ENCODE peak calls at places on chromosomes 13 and 19, in five cellular contexts. One of them, this sample, is unnamed. For H3K9me3, the result is how much of the 10 kb centered on the place peaks cover.

GRCh38 chr13:50130686-50131051 is 115.4 kb downstream of the KCNRG start:
- DNase-seq in transverse colon: peak
- DNase-seq in sigmoid colon: no peak
- DNase-seq in gastrocnemius medialis: no peak
- DNase-seq in IMR-90: peak
- DNase-seq in this sample: no peak

GRCh38 chr19:2503521-2504109 is 27.7 kb downstream of the GADD45B start:
- DNase-seq in transverse colon: no peak
- DNase-seq in sigmoid colon: no peak
- DNase-seq in gastrocnemius medialis: no peak
- DNase-seq in IMR-90: peak
- DNase-seq in this sample: no peak

GRCh38 chr13:44273991-44274810 is 99.4 kb upstream of the SERP2 start:
- DNase-seq in transverse colon: no peak
- DNase-seq in sigmoid colon: no peak
- DNase-seq in gastrocnemius medialis: no peak
- DNase-seq in IMR-90: peak
- DNase-seq in this sample: no peak

GRCh38 chr13:44664308-44664707 is 88.2 kb upstream of the TSC22D1 start:
- DNase-seq in transverse colon: no peak
- DNase-seq in sigmoid colon: no peak
- DNase-seq in gastrocnemius medialis: no peak
- DNase-seq in IMR-90: no peak
- DNase-seq in this sample: no peak

GRCh38 chr19:294341-294818 is 3.2 kb upstream of the PLPP2 start:
- DNase-seq in transverse colon: no peak
- DNase-seq in sigmoid colon: no peak
- DNase-seq in gastrocnemius medialis: no peak
- DNase-seq in IMR-90: peak
- DNase-seq in this sample: no peak

GRCh38 chr19:32869369-32870153 is at the start of gene SLC7A9:
- DNase-seq in transverse colon: no peak
- DNase-seq in sigmoid colon: peak
- DNase-seq in gastrocnemius medialis: no peak
- DNase-seq in IMR-90: no peak
- DNase-seq in this sample: no peak

GRCh38 chr19:46355234-46355990 is 8.5 kb downstream of the PPP5C start:
- DNase-seq in transverse colon: no peak
- DNase-seq in sigmoid colon: peak
- DNase-seq in gastrocnemius medialis: no peak
- DNase-seq in IMR-90: no peak
- DNase-seq in this sample: no peak

GRCh38 chr19:56577719-56578602 is 10.7 kb downstream of the ZNF470 start:
- DNase-seq in transverse colon: no peak
- DNase-seq in sigmoid colon: no peak
- DNase-seq in gastrocnemius medialis: no peak
- DNase-seq in IMR-90: no peak
- DNase-seq in this sample: no peak

GRCh38 chr13:68234278-68234677 is 1004.1 kb upstream of the PCDH9 start:
- DNase-seq in transverse colon: no peak
- DNase-seq in sigmoid colon: no peak
- DNase-seq in gastrocnemius medialis: no peak
- DNase-seq in IMR-90: no peak
- DNase-seq in this sample: no peak

GRCh38 chr19:5949792-5950305 is 28.1 kb downstream of the RANBP3 start:
- DNase-seq in transverse colon: no peak
- DNase-seq in sigmoid colon: no peak
- DNase-seq in gastrocnemius medialis: no peak
- DNase-seq in IMR-90: no peak
- DNase-seq in this sample: no peak

GRCh38 chr19:2270157-2270571 is 11.8 kb downstream of the PEAK3 start:
- DNase-seq in transverse colon: peak
- DNase-seq in sigmoid colon: peak
- DNase-seq in gastrocnemius medialis: no peak
- DNase-seq in IMR-90: no peak
- DNase-seq in this sample: no peak

GRCh38 chr19:275000-275399 is 16.2 kb downstream of the PLPP2 start:
- DNase-seq in transverse colon: no peak
- DNase-seq in sigmoid colon: no peak
- DNase-seq in gastrocnemius medialis: no peak
- DNase-seq in IMR-90: no peak
- DNase-seq in this sample: no peak

GRCh38 chr19:19782783-19783182 is 38.8 kb downstream of the ZNF506 start:
- DNase-seq in transverse colon: no peak
- DNase-seq in sigmoid colon: no peak
- DNase-seq in gastrocnemius medialis: no peak
- DNase-seq in IMR-90: no peak
- DNase-seq in this sample: no peak

GRCh38 chr19:6866646-6867255 is 20.6 kb upstream of the ADGRE1 start:
- DNase-seq in transverse colon: peak
- DNase-seq in sigmoid colon: no peak
- DNase-seq in gastrocnemius medialis: no peak
- DNase-seq in IMR-90: no peak
- DNase-seq in this sample: no peak

GRCh38 chr13:31322025-31322424 is 122.2 kb downstream of the B3GLCT start:
- DNase-seq in transverse colon: no peak
- DNase-seq in sigmoid colon: no peak
- DNase-seq in gastrocnemius medialis: peak
- DNase-seq in IMR-90: peak
- DNase-seq in this sample: no peak

GRCh38 chr19:46515290-46515609 is 19.6 kb upstream of the PNMA8B start:
- DNase-seq in transverse colon: no peak
- DNase-seq in sigmoid colon: no peak
- DNase-seq in gastrocnemius medialis: no peak
- DNase-seq in IMR-90: no peak
- DNase-seq in this sample: no peak

GRCh38 chr19:17538684-17539287 is 16.7 kb upstream of the COLGALT1 start:
- DNase-seq in transverse colon: no peak
- DNase-seq in sigmoid colon: no peak
- DNase-seq in gastrocnemius medialis: no peak
- DNase-seq in IMR-90: no peak
- DNase-seq in this sample: no peak

GRCh38 chr13:33016414-33017409 is at the start of gene KL:
- DNase-seq in transverse colon: peak
- DNase-seq in sigmoid colon: peak
- DNase-seq in gastrocnemius medialis: no peak
- DNase-seq in IMR-90: no peak
- DNase-seq in this sample: no peak

GRCh38 chr13:79736356-79736755 is 255.4 kb downstream of the NDFIP2 start:
- DNase-seq in transverse colon: no peak
- DNase-seq in sigmoid colon: no peak
- DNase-seq in gastrocnemius medialis: no peak
- DNase-seq in IMR-90: no peak
- DNase-seq in this sample: no peak

GRCh38 chr13:76677047-76677446 is 209.2 kb downstream of the KCTD12 start:
- DNase-seq in transverse colon: no peak
- DNase-seq in sigmoid colon: peak
- DNase-seq in gastrocnemius medialis: peak
- DNase-seq in IMR-90: peak
- DNase-seq in this sample: no peak

GRCh38 chr13:48194392-48194754 is 38.6 kb upstream of the ITM2B start:
- DNase-seq in transverse colon: no peak
- DNase-seq in sigmoid colon: no peak
- DNase-seq in gastrocnemius medialis: no peak
- DNase-seq in IMR-90: no peak
- DNase-seq in this sample: no peak

GRCh38 chr13:112885242-112885781 is 83.7 kb upstream of the MCF2L start:
- DNase-seq in transverse colon: no peak
- DNase-seq in sigmoid colon: no peak
- DNase-seq in gastrocnemius medialis: no peak
- DNase-seq in IMR-90: no peak
- DNase-seq in this sample: no peak

GRCh38 chr19:42113641-42114348 is 18.5 kb downstream of the POU2F2 start:
- DNase-seq in transverse colon: no peak
- DNase-seq in sigmoid colon: no peak
- DNase-seq in gastrocnemius medialis: peak
- DNase-seq in IMR-90: peak
- DNase-seq in this sample: no peak

GRCh38 chr13:80962855-80963254 is 621.9 kb upstream of the SPRY2 start:
- DNase-seq in transverse colon: no peak
- DNase-seq in sigmoid colon: no peak
- DNase-seq in gastrocnemius medialis: no peak
- DNase-seq in IMR-90: no peak
- DNase-seq in this sample: no peak

GRCh38 chr19:5765220-5765619 is 19.3 kb downstream of the PRR22 start:
- DNase-seq in transverse colon: no peak
- DNase-seq in sigmoid colon: no peak
- DNase-seq in gastrocnemius medialis: no peak
- DNase-seq in IMR-90: no peak
- DNase-seq in this sample: no peak

GRCh38 chr13:57627663-57628062 is 3.9 kb upstream of the PCDH17 start:
- DNase-seq in transverse colon: no peak
- DNase-seq in sigmoid colon: no peak
- DNase-seq in gastrocnemius medialis: no peak
- DNase-seq in IMR-90: peak
- DNase-seq in this sample: no peak

GRCh38 chr19:55132453-55133129 is 15.2 kb upstream of the PPP1R12C start:
- DNase-seq in transverse colon: no peak
- DNase-seq in sigmoid colon: no peak
- DNase-seq in gastrocnemius medialis: no peak
- DNase-seq in IMR-90: no peak
- DNase-seq in this sample: no peak

GRCh38 chr13:24742294-24742693 is 21.7 kb upstream of the RNF17 start:
- DNase-seq in transverse colon: no peak
- DNase-seq in sigmoid colon: no peak
- DNase-seq in gastrocnemius medialis: no peak
- DNase-seq in IMR-90: no peak
- DNase-seq in this sample: no peak

GRCh38 chr13:24741791-24742190 is 22.2 kb upstream of the RNF17 start:
- DNase-seq in transverse colon: no peak
- DNase-seq in sigmoid colon: no peak
- DNase-seq in gastrocnemius medialis: no peak
- DNase-seq in IMR-90: no peak
- DNase-seq in this sample: no peak

GRCh38 chr13:24741016-24741662 is 22.8 kb upstream of the RNF17 start:
- DNase-seq in transverse colon: no peak
- DNase-seq in sigmoid colon: no peak
- DNase-seq in gastrocnemius medialis: no peak
- DNase-seq in IMR-90: no peak
- DNase-seq in this sample: no peak

GRCh38 chr13:24744247-24744646 is 19.7 kb upstream of the RNF17 start:
- DNase-seq in transverse colon: no peak
- DNase-seq in sigmoid colon: no peak
- DNase-seq in gastrocnemius medialis: no peak
- DNase-seq in IMR-90: no peak
- DNase-seq in this sample: no peak

GRCh38 chr13:24742986-24743385 is 21.0 kb upstream of the RNF17 start:
- DNase-seq in transverse colon: no peak
- DNase-seq in sigmoid colon: no peak
- DNase-seq in gastrocnemius medialis: no peak
- DNase-seq in IMR-90: no peak
- DNase-seq in this sample: no peak
- TF ChIP-seq CTCF in transverse colon: no peak
- TF ChIP-seq CTCF in sigmoid colon: no peak
- TF ChIP-seq CTCF in gastrocnemius medialis: no peak
- TF ChIP-seq CTCF in IMR-90: no peak
- TF ChIP-seq CTCF in this sample: no peak

GRCh38 chr19:47679251-47679900 is 33.8 kb upstream of the EHD2 start:
- DNase-seq in transverse colon: no peak
- DNase-seq in sigmoid colon: no peak
- DNase-seq in gastrocnemius medialis: no peak
- DNase-seq in IMR-90: no peak
- DNase-seq in this sample: no peak

GRCh38 chr19:47681936-47682335 is 31.3 kb upstream of the EHD2 start:
- DNase-seq in transverse colon: no peak
- DNase-seq in sigmoid colon: no peak
- DNase-seq in gastrocnemius medialis: no peak
- DNase-seq in IMR-90: no peak
- DNase-seq in this sample: no peak

GRCh38 chr19:47681388-47681787 is 31.8 kb upstream of the EHD2 start:
- DNase-seq in transverse colon: no peak
- DNase-seq in sigmoid colon: no peak
- DNase-seq in gastrocnemius medialis: no peak
- DNase-seq in IMR-90: no peak
- DNase-seq in this sample: no peak

GRCh38 chr19:47680858-47681332 is 32.3 kb upstream of the EHD2 start:
- DNase-seq in transverse colon: no peak
- DNase-seq in sigmoid colon: no peak
- DNase-seq in gastrocnemius medialis: no peak
- DNase-seq in IMR-90: no peak
- DNase-seq in this sample: no peak

GRCh38 chr19:47679922-47680857 is 33.0 kb upstream of the EHD2 start:
- DNase-seq in transverse colon: no peak
- DNase-seq in sigmoid colon: no peak
- DNase-seq in gastrocnemius medialis: no peak
- DNase-seq in IMR-90: no peak
- DNase-seq in this sample: no peak
- H3K9me3 ChIP-seq in transverse colon: under half
- H3K9me3 ChIP-seq in sigmoid colon: under half
- H3K9me3 ChIP-seq in gastrocnemius medialis: under half
- H3K9me3 ChIP-seq in IMR-90: under half
- H3K9me3 ChIP-seq in this sample: under half

GRCh38 chr19:48720613-48721296 is 1.2 kb upstream of the MAMSTR start:
- DNase-seq in transverse colon: peak
- DNase-seq in sigmoid colon: peak
- DNase-seq in gastrocnemius medialis: peak
- DNase-seq in IMR-90: peak
- DNase-seq in this sample: peak
- TF ChIP-seq POLR2A in transverse colon: no peak
- TF ChIP-seq POLR2A in sigmoid colon: no peak
- TF ChIP-seq POLR2A in gastrocnemius medialis: no peak
- TF ChIP-seq POLR2A in IMR-90: no peak
- TF ChIP-seq POLR2A in this sample: no peak

GRCh38 chr13:38159710-38160109 is 189.9 kb upstream of the UFM1 start:
- DNase-seq in transverse colon: no peak
- DNase-seq in sigmoid colon: no peak
- DNase-seq in gastrocnemius medialis: no peak
- DNase-seq in IMR-90: no peak
- DNase-seq in this sample: no peak
- TF ChIP-seq CTCF in transverse colon: no peak
- TF ChIP-seq CTCF in sigmoid colon: no peak
- TF ChIP-seq CTCF in gastrocnemius medialis: no peak
- TF ChIP-seq CTCF in IMR-90: no peak
- TF ChIP-seq CTCF in this sample: no peak

GRCh38 chr19:23241433-23241832 is 8.8 kb downstream of the ZNF724 start:
- DNase-seq in transverse colon: no peak
- DNase-seq in sigmoid colon: no peak
- DNase-seq in gastrocnemius medialis: no peak
- DNase-seq in IMR-90: no peak
- DNase-seq in this sample: no peak
- H3K9me3 ChIP-seq in transverse colon: under half
- H3K9me3 ChIP-seq in sigmoid colon: under half
- H3K9me3 ChIP-seq in gastrocnemius medialis: under half
- H3K9me3 ChIP-seq in IMR-90: under half
- H3K9me3 ChIP-seq in this sample: half or more

GRCh38 chr19:11510444-11510843 is 4.8 kb upstream of the ZNF653 start:
- DNase-seq in transverse colon: no peak
- DNase-seq in sigmoid colon: no peak
- DNase-seq in gastrocnemius medialis: no peak
- DNase-seq in IMR-90: no peak
- DNase-seq in this sample: no peak

GRCh38 chr19:11519138-11519537 is 9.8 kb downstream of the ECSIT start:
- DNase-seq in transverse colon: no peak
- DNase-seq in sigmoid colon: no peak
- DNase-seq in gastrocnemius medialis: no peak
- DNase-seq in IMR-90: no peak
- DNase-seq in this sample: no peak

GRCh38 chr19:11513946-11514345 is 8.3 kb upstream of the ZNF653 start:
- DNase-seq in transverse colon: no peak
- DNase-seq in sigmoid colon: no peak
- DNase-seq in gastrocnemius medialis: no peak
- DNase-seq in IMR-90: no peak
- DNase-seq in this sample: no peak
- TF ChIP-seq POLR2A in transverse colon: no peak
- TF ChIP-seq POLR2A in sigmoid colon: no peak
- TF ChIP-seq POLR2A in gastrocnemius medialis: no peak
- TF ChIP-seq POLR2A in IMR-90: no peak
- TF ChIP-seq POLR2A in this sample: no peak